ENCODE peak calls at places on chromosome 15, in seven cellular contexts. O is Peyer's patch, W is left ventricle myocardium inferior, Y is tibial artery, T is cardiac muscle cell, S is brain microvascular endothelial cell, R is GM23338. K is an unnamed sample. For H3K36me3, the result is how much of the 10 kb centered on the place peaks cover.

GRCh38 chr15:41967506-41968206 is 4.7 kb downstream of the EHD4 start:
- DNase-seq in R (no peak), T (peak), Y (peak), S (peak), W (no peak), O (no peak), K (no peak)

GRCh38 chr15:86403221-86403620 is 323.6 kb downstream of the AGBL1 start:
- DNase-seq in T (no peak), W (no peak), O (no peak), R (no peak), S (no peak), Y (no peak), K (no peak)

GRCh38 chr15:94235681-94236080 is 4.3 kb downstream of the MCTP2 start:
- DNase-seq in O (no peak), T (no peak), R (no peak), S (no peak), W (no peak), Y (no peak), K (no peak)

GRCh38 chr15:49895337-49896223 is 223.5 kb downstream of the ATP8B4 start:
- DNase-seq in Y (no peak), W (no peak), R (peak), S (peak), T (peak), O (no peak), K (no peak)

GRCh38 chr15:73723146-73723545 is 30.0 kb downstream of the INSYN1 start:
- DNase-seq in S (no peak), T (no peak), Y (no peak), R (no peak), O (no peak), W (no peak), K (no peak)

GRCh38 chr15:64013179-64014043 is 32.9 kb downstream of the DAPK2 start:
- DNase-seq in S (no peak), Y (no peak), W (no peak), R (no peak), O (no peak), T (no peak), K (no peak)

GRCh38 chr15:86267892-86268291 is 188.2 kb downstream of the AGBL1 start:
- DNase-seq in R (no peak), Y (no peak), O (no peak), W (no peak), S (no peak), T (no peak), K (no peak)

GRCh38 chr15:85533949-85534543 is 153.6 kb downstream of the AKAP13 start:
- DNase-seq in O (no peak), W (no peak), T (no peak), Y (no peak), S (no peak), R (no peak), K (no peak)

GRCh38 chr15:99347609-99348008 is 96.3 kb downstream of the LRRC28 start:
- DNase-seq in Y (no peak), T (no peak), R (no peak), W (no peak), S (no peak), O (no peak), K (no peak)

GRCh38 chr15:85689729-85690128 is 105.0 kb downstream of the KLHL25 start:
- DNase-seq in O (no peak), W (no peak), R (peak), T (no peak), S (peak), Y (peak), K (no peak)

GRCh38 chr15:98143116-98143515 is 182.6 kb downstream of the ARRDC4 start:
- DNase-seq in O (no peak), T (no peak), Y (no peak), S (no peak), R (no peak), W (no peak), K (no peak)

GRCh38 chr15:70967646-70968045 is 75.0 kb downstream of the LRRC49 start:
- DNase-seq in O (no peak), Y (no peak), T (no peak), S (no peak), W (no peak), R (no peak), K (no peak)

GRCh38 chr15:70086636-70087035 is 11.1 kb downstream of the TLE3 start:
- DNase-seq in W (no peak), O (no peak), T (no peak), S (no peak), Y (peak), R (no peak), K (no peak)

GRCh38 chr15:40754574-40754882 is 526 bp downstream of the RMDN3 start:
- DNase-seq in S (no peak), Y (no peak), O (peak), R (peak), W (no peak), T (peak), K (no peak)

GRCh38 chr15:100867476-100867875 is 12.2 kb upstream of the ALDH1A3 start:
- DNase-seq in W (no peak), S (no peak), Y (no peak), R (no peak), O (no peak), T (no peak), K (no peak)

GRCh38 chr15:32909431-32909830 is 191.6 kb downstream of the GREM1 start:
- DNase-seq in S (peak), Y (no peak), T (no peak), O (no peak), W (no peak), R (no peak), K (peak)

GRCh38 chr15:34038023-34038403 is 991 bp downstream of the AVEN start:
- DNase-seq in W (no peak), S (peak), T (no peak), O (no peak), Y (no peak), R (no peak), K (no peak)

GRCh38 chr15:99131441-99132023 is 26.7 kb downstream of the SYNM start:
- DNase-seq in R (no peak), O (no peak), T (no peak), Y (no peak), S (no peak), W (no peak), K (no peak)

GRCh38 chr15:64232400-64232799 is 69.6 kb upstream of the PPIB start:
- DNase-seq in S (peak), R (no peak), T (no peak), Y (no peak), W (no peak), O (no peak), K (peak)

GRCh38 chr15:42691308-42691707 is 45.6 kb downstream of the CDAN1 start:
- DNase-seq in W (no peak), O (no peak), S (no peak), R (no peak), T (no peak), Y (no peak), K (no peak)

GRCh38 chr15:47500823-47501222 is 216.5 kb upstream of the SEMA6D start:
- DNase-seq in R (peak), W (no peak), S (no peak), Y (no peak), O (no peak), T (no peak), K (no peak)

GRCh38 chr15:32669870-32670623 is 28.5 kb downstream of the SCG5 start:
- DNase-seq in Y (peak), W (no peak), O (no peak), S (no peak), R (peak), T (no peak), K (no peak)

GRCh38 chr15:70852501-70853269 is 1.3 kb downstream of the LARP6 start:
- DNase-seq in T (peak), R (no peak), Y (no peak), W (no peak), S (peak), O (no peak), K (no peak)

GRCh38 chr15:70505971-70506887 is 257.1 kb downstream of the UACA start:
- DNase-seq in T (no peak), Y (no peak), S (no peak), R (peak), W (no peak), O (no peak), K (no peak)

GRCh38 chr15:84595660-84596059 is 5.1 kb upstream of the ZSCAN2 start:
- DNase-seq in W (no peak), O (no peak), R (no peak), Y (no peak), S (no peak), T (no peak), K (no peak)

GRCh38 chr15:48765007-48765406 is 45.9 kb downstream of the CEP152 start:
- DNase-seq in R (no peak), T (no peak), W (no peak), Y (no peak), O (no peak), S (no peak), K (no peak)

GRCh38 chr15:48096813-48097212 is 24.0 kb upstream of the SLC24A5 start:
- DNase-seq in R (no peak), Y (no peak), S (peak), W (no peak), O (no peak), T (no peak), K (peak)

GRCh38 chr15:35519536-35520149 is 26.3 kb downstream of the DPH6 start:
- DNase-seq in W (no peak), O (no peak), Y (no peak), S (peak), R (peak), T (peak), K (no peak)

GRCh38 chr15:41568350-41569017 is 9.5 kb downstream of the TYRO3 start:
- DNase-seq in O (no peak), Y (no peak), R (peak), W (no peak), S (no peak), T (peak), K (no peak)

GRCh38 chr15:64010719-64011118 is 35.6 kb downstream of the DAPK2 start:
- DNase-seq in R (no peak), W (peak), T (no peak), O (no peak), S (peak), Y (peak), K (peak)

GRCh38 chr15:97815841-97816240 is 144.7 kb upstream of the ARRDC4 start:
- DNase-seq in R (no peak), O (no peak), Y (no peak), T (no peak), W (no peak), S (no peak), K (no peak)

GRCh38 chr15:72110355-72110754 is 7.6 kb downstream of the MYO9A start:
- DNase-seq in Y (no peak), R (no peak), W (no peak), S (no peak), O (no peak), T (no peak), K (no peak)

GRCh38 chr15:34927726-34928125 is 41.8 kb downstream of the AQR start:
- DNase-seq in R (peak), T (no peak), W (no peak), Y (no peak), S (no peak), O (no peak), K (no peak)

GRCh38 chr15:37103475-37104071 is 3.2 kb upstream of the MEIS2 start:
- DNase-seq in S (no peak), O (no peak), T (no peak), W (no peak), R (no peak), Y (no peak), K (no peak)

GRCh38 chr15:87597346-87598052 is 659.0 kb downstream of the NTRK3 start:
- DNase-seq in R (peak), W (no peak), T (no peak), Y (no peak), S (no peak), O (no peak), K (no peak)

GRCh38 chr15:36365963-36366362 is 213.5 kb upstream of the CDIN1 start:
- DNase-seq in T (no peak), O (no peak), W (no peak), Y (no peak), R (no peak), S (no peak), K (no peak)

GRCh38 chr15:93073465-93073952 is 15.5 kb downstream of the RGMA start:
- DNase-seq in W (no peak), O (no peak), Y (no peak), T (no peak), S (no peak), R (peak), K (no peak)

GRCh38 chr15:68315495-68316007 is 38.0 kb downstream of the FEM1B start:
- DNase-seq in Y (peak), S (no peak), W (no peak), O (peak), R (peak), T (no peak), K (no peak)

GRCh38 chr15:68315035-68315434 is 37.5 kb downstream of the FEM1B start:
- DNase-seq in S (no peak), W (no peak), R (no peak), T (no peak), O (no peak), Y (no peak), K (no peak)

GRCh38 chr15:68317281-68318007 is 39.9 kb downstream of the FEM1B start:
- DNase-seq in Y (peak), T (no peak), R (no peak), W (no peak), O (peak), S (no peak), K (no peak)

GRCh38 chr15:68314563-68314962 is 37.0 kb downstream of the FEM1B start:
- DNase-seq in R (no peak), S (no peak), W (no peak), Y (peak), O (peak), T (no peak), K (no peak)

GRCh38 chr15:68316061-68316804 is 38.7 kb downstream of the FEM1B start:
- DNase-seq in T (peak), O (peak), Y (peak), R (peak), W (no peak), S (no peak), K (no peak)
- TF ChIP-seq CTCF in T (peak), O (peak), Y (no peak), R (peak), W (no peak), S (peak), K (peak)

GRCh38 chr15:89645680-89646079 is 9.6 kb downstream of the KIF7 start:
- DNase-seq in S (no peak), R (no peak), T (no peak), O (no peak), W (no peak), Y (no peak), K (no peak)

GRCh38 chr15:89646416-89647141 is 8.7 kb downstream of the KIF7 start:
- DNase-seq in S (no peak), T (no peak), R (no peak), O (no peak), Y (peak), W (no peak), K (no peak)

GRCh38 chr15:89649013-89649625 is 6.1 kb downstream of the KIF7 start:
- DNase-seq in Y (peak), W (no peak), R (no peak), O (peak), T (no peak), S (no peak), K (no peak)

GRCh38 chr15:89648106-89649012 is 6.9 kb downstream of the KIF7 start:
- DNase-seq in R (peak), O (peak), Y (peak), S (no peak), W (no peak), T (no peak), K (no peak)

DNA sequence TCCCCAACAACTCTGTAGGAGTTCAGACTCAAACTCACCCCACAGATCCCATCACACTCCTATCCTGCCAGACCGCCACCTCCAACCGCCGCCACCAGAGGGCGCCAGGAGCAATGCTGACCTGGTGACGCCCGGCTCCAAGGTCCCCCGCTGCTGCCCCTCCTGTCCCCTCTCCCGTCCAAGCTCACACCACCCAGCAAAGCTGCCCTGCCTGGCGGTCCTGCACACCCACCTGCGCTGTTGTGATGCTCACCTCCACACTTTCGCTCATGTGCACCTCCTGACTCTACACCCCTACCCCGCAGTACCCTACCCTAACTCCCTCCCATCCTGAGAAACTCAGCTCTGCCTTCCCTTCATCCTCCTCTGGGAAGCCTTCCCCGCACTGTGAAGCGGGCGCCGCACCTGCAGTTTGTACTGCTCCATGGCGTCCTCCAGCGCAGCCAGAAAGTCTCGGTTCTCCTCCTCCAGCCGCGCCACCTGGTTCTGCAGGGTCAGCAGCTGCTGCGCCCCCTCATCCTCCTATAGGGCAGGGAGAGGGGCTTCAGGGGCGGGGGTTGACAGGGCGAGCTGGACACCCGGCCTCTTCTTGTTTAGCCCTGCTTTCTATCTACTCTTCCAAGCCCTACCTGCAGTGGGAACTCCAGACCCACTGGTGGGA is 7.9 kb downstream of the KIF7 start:
- DNase-seq in O (peak), Y (peak), R (peak), W (peak), S (peak), T (peak), K (no peak)
- H3K36me3 ChIP-seq in O (under half), Y (under half), R (under half), W (under half), S (under half), T (under half), K (under half)

GRCh38 chr15:20652914-20653313 is 111.3 kb upstream of the GOLGA6L6 start:
- DNase-seq in W (no peak), S (no peak), R (no peak), O (no peak), Y (no peak), T (no peak), K (no peak)
- TF ChIP-seq CTCF in W (no peak), S (no peak), R (no peak), O (no peak), Y (no peak), T (no peak), K (no peak)

DNA sequence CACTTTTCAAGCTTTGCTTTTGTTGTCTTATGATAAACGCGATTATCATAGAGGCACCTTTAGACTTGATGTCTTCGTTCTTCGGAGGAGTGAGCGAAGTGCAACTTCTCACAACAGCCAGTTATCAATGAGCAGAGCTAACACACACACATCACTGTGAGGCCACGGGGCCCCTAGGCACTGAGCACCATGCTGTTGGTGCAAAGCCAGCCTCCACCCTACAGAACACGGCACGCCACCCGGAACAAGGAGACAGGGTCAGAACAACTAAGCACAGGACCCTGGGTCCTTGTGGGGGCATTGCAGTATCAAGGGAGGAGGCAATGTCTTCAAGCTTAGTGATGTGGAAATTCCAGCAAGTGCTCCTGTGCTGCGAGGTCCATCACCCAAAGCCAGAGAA is 244.5 kb downstream of the OCA2 start:
- DNase-seq in W (no peak), O (no peak), S (no peak), Y (no peak), T (no peak), R (no peak), K (no peak)
- H3K36me3 ChIP-seq in W (under half), O (under half), S (under half), Y (under half), T (under half), R (under half), K (under half)

DNA sequence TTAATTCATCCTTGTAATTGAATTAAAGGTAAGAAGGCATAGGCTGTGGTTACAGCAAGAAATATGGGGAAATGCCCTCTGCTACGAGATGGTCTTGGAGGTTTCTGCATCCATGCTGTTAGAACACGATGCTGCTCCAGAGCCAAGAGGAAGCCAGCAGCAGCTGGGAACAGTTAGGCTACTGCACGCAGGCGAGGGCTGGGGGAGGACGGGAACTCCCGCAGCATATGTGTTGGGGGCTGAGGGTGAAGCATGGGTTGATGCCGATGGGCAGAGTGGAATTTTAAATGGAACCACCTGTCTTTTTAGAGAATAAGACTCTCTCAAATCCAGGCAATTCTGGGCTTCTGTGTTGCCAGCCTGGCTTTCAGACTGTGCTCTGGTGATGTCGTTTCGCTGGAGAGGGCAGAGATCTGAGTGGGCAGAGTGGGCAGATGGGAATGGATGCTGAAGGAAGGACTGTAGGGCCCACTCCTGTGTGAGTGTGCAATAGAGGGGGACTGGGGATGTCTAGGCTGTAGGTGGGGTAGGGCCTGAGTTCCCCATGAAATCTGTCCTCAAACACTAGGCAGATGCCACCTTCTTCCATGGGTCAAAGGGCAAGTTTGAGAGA is 417.0 kb upstream of the TPM1 start:
- DNase-seq in R (no peak), O (no peak), W (no peak), T (no peak), Y (no peak), S (no peak), K (no peak)
- TF ChIP-seq CTCF in R (no peak), O (no peak), W (no peak), T (no peak), Y (no peak), S (no peak), K (no peak)

DNA sequence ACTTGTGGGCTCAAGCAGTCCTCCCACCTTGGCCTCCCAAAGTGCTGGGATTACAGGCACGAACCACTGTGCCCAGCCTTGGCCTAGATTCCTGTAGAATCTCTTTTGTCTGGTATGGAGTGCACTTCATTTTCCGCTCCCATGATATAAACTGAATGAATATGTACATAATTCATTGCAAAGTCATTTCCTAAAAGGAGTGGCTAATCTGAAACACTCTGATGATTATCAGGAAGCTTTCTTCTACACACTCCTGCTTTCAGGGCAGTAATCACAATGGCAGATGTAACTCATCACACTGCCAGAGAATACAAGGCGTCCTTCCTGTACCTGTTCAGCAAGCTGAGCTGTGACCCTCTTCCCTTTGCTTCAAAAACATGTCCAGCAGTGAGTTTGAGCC is 28.6 kb downstream of the RLBP1 start:
- DNase-seq in O (no peak), W (no peak), R (no peak), T (no peak), S (no peak), Y (no peak), K (no peak)
- H3K36me3 ChIP-seq in O (under half), W (half or more), R (under half), T (under half), S (half or more), Y (half or more), K (under half)

DNA sequence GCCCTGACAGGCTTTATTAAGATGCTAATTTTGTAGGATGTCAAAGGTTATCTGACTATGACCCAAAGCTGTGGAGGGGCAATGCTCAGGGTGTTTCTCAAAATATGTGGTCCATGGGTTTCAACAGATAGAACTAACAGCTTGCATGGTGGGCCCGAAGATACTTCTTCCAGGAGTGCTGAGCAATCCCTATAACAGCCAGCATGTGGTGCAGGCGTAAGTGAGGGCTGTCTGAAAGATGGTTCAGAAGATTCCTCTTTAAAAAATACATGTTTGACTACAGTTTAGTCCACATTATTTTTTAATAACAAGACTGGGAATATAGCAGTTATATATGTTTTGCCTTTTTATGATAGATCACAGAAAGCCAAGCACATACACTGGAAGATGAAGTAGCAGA is 7.6 kb downstream of the SCG3 start:
- DNase-seq in T (no peak), Y (no peak), W (no peak), R (peak), O (no peak), S (no peak), K (no peak)
- TF ChIP-seq CTCF in T (peak), Y (peak), W (peak), R (peak), O (no peak), S (peak), K (no peak)

K was measured in kidney epithelial cell.